ENCODE peak calls at places on chromosomes 11 and 22, in six cellular contexts. R, D, S, U, V and Z are unnamed samples.

GRCh38 chr11:46560300-46561025 is 33.4 kb downstream of the AMBRA1 start:
- DNase-seq in V (peak; percentile 58), S (peak; percentile 55), D (no peak), R (peak; percentile 38), U (peak; percentile 54), Z (peak; percentile 50)

GRCh38 chr11:77471520-77472234 is 2.2 kb downstream of the PAK1 start:
- DNase-seq in V (peak; percentile 36), S (peak; percentile 16), U (peak; percentile 91), D (peak; percentile 23), R (no peak), Z (no peak)

GRCh38 chr11:72439455-72439854 is 5.1 kb upstream of the CLPB start:
- DNase-seq in S (peak; percentile 81), D (no peak), U (no peak), R (peak; percentile 66), V (no peak), Z (peak; percentile 78)

GRCh38 chr11:111438846-111439520 is 59.9 kb upstream of the POU2AF1 start:
- DNase-seq in R (no peak), D (no peak), U (no peak), V (peak; percentile 67), S (no peak), Z (no peak)

GRCh38 chr22:40434745-40435144 is 64.4 kb downstream of the SGSM3 start:
- DNase-seq in S (no peak), V (no peak), U (no peak), R (no peak), D (no peak), Z (no peak)

GRCh38 chr22:49152146-49152929 is 675.3 kb downstream of the BRD1 start:
- DNase-seq in V (no peak), D (no peak), U (no peak), S (no peak), R (no peak), Z (no peak)

GRCh38 chr11:80816454-80816847 is 1375.6 kb upstream of the TENM4 start:
- DNase-seq in S (no peak), V (no peak), R (no peak), U (no peak), D (no peak), Z (no peak)

GRCh38 chr11:612201-612960 is 3.4 kb downstream of the IRF7 start:
- DNase-seq in U (peak; percentile 82), S (no peak), R (no peak), V (peak; percentile 35), D (no peak), Z (peak; percentile 29)

GRCh38 chr22:48443680-48444079 is 1384.0 kb downstream of the BRD1 start:
- DNase-seq in V (no peak), S (no peak), D (no peak), R (no peak), U (no peak), Z (no peak)

GRCh38 chr11:66061268-66061667 is 8.8 kb upstream of the PACS1 start:
- DNase-seq in V (no peak), U (no peak), S (no peak), D (no peak), R (no peak), Z (no peak)

GRCh38 chr22:46738961-46739870 is 1.2 kb upstream of the CERK start:
- DNase-seq in R (peak; percentile 16), S (peak; percentile 51), U (peak; percentile 87), D (peak; percentile 81), V (peak; percentile 52), Z (peak; percentile 64)

GRCh38 chr22:38758276-38758945 is 2.6 kb upstream of the SUN2 start:
- DNase-seq in D (no peak), R (no peak), S (no peak), U (peak; percentile 32), V (peak; percentile 61), Z (no peak)
- TF ChIP-seq CTCF in D (no peak), R (no peak), S (no peak), U (no peak), V (no peak), Z (no peak)

GRCh38 chr11:45161252-45162063 is 15.0 kb downstream of the PRDM11 start:
- DNase-seq in V (no peak), D (peak; percentile 81), R (no peak), U (no peak), S (no peak), Z (no peak)
- H3K4me3 ChIP-seq in V (no peak overlapping the region), D (no peak overlapping the region), R (no peak overlapping the region), U (no peak overlapping the region), S (no peak overlapping the region), Z (no peak overlapping the region)

GRCh38 chr11:40125054-40125453 is 1334.4 kb downstream of the LRRC4C start:
- DNase-seq in U (peak; percentile 4), S (no peak), R (peak; percentile 50), D (no peak), V (no peak), Z (no peak)
- TF ChIP-seq CTCF in U (no peak), S (no peak), R (no peak), D (no peak), V (peak; percentile 27), Z (no peak)

DNA sequence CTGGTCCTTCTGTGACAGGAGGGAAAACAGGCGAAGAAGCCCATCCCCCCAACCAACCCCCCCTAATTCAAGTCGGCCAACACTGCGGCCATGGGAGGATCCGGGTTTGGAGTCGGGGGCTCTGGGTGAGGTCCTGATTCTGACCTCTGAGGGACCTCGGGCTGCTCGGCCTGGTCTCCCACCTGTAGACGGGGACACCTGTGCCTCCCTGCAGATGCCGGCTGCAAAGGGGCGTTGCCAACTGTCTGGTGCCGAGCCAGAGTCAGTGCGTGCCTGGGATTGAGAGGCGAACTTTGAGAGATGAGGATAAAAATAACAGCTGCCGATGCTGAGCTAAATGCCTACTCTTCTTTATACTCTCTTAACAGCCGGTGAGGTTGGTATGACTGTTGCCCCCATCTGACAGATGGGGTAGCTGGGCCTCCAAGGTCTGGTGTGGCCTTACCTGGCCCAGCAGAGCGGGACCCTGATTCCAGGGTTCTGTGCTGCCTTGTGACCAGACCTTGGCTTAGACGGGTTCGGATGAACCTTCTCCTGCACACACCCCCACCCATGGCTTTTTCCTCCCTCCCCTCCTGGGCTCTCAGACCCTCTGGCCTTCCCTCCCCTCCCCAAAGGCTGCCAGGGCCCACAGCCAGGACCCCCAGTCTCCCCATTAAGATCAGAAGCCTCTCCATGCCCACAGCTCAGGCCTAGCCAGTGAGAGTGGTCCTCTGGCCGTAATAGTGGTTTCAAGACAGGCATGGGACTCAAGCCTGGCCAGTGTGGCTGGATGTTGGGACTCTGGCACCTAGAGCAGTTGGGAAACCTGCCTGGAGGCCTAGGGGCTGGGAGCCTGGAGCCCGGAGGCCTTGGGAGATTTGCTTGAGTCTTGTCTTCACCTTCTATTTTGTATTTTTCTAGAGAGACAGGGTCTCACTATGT is 41.7 kb downstream of the KCNJ4 start:
- DNase-seq in R (no peak), U (peak; percentile 38), V (no peak), D (no peak), S (peak; percentile 16), Z (no peak)
- H3K4me3 ChIP-seq in R (peak overlapping the region; percentile 30), U (no peak overlapping the region), V (no peak overlapping the region), D (no peak overlapping the region), S (no peak overlapping the region), Z (no peak overlapping the region)

GRCh38 chr11:106415510-106415909 is 338.0 kb downstream of the AASDHPPT start:
- DNase-seq in S (no peak), U (no peak), R (no peak), D (no peak), V (no peak), Z (no peak)
- TF ChIP-seq CTCF in S (no peak), U (no peak), R (no peak), D (no peak), V (no peak), Z (no peak)

DNA sequence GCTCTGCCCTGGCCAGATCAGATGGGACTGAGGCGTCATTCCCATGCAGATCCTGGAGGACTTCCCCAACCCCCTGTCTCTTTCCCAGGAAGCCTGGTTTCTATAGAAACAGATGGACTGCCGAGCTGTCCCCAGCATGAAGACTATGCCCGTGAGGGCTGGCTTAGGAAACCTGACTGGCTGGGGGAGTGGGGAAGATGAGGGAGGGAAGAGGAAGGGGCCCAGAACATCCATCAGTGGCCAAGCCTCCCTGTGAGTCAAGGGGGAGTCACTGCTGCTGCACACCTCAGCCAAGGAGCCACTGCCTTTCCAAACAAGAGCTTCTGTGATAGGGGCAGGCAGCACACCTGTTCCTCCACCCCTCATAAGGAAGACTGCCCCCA is 5.8 kb downstream of the TP53I11 start:
- DNase-seq in S (no peak), V (no peak), U (no peak), D (no peak), R (no peak), Z (no peak)
- H3K4me3 ChIP-seq in S (no peak overlapping the region), V (no peak overlapping the region), U (no peak overlapping the region), D (no peak overlapping the region), R (no peak overlapping the region), Z (no peak overlapping the region)

GRCh38 chr11:70671083-70671482 is 272.8 kb downstream of the CTTN start:
- DNase-seq in S (no peak), V (no peak), D (no peak), R (no peak), U (no peak), Z (no peak)
- TF ChIP-seq CTCF in S (no peak), V (no peak), D (no peak), R (no peak), U (no peak), Z (no peak)

GRCh38 chr11:61777234-61778090 is 14.9 kb downstream of the TMEM258 start:
- DNase-seq in R (peak; percentile 11), U (peak; percentile 44), V (no peak), S (no peak), D (peak; percentile 86), Z (no peak)
- H3K4me3 ChIP-seq in R (no peak overlapping the region), U (no peak overlapping the region), V (no peak overlapping the region), S (no peak overlapping the region), D (no peak overlapping the region), Z (no peak overlapping the region)